ENCODE peak calls at places on chromosomes 4 and X, in ten cellular contexts. B is tibial nerve, I is HL-60, P is MM.1S, M is left ventricle myocardium inferior, F is fibroblast of mammary gland, T is left lung, G is B cell, Z is foreskin keratinocyte, S is ovary. H is an unnamed sample.

GRCh38 chrX:155880586-155881157 is 473 bp upstream of the VAMP7 start:
- DNase-seq in B (no peak), I (no peak), P (no peak), M (no peak), F (no peak), T (no peak), G (no peak), Z (no peak), S (no peak), H (no peak)

GRCh38 chr4:156293657-156294297 is 340.1 kb upstream of the CTSO start:
- DNase-seq in B (no peak), I (no peak), P (no peak), M (no peak), F (peak), T (no peak), G (no peak), Z (peak), S (no peak), H (peak)

GRCh38 chr4:134201216-134202098 is at the start of gene PABPC4L:
- DNase-seq in B (no peak), I (no peak), P (no peak), M (peak), F (peak), T (peak), G (no peak), Z (peak), S (peak), H (peak)

GRCh38 chr4:40401646-40402045 is 66.5 kb downstream of the CHRNA9 start:
- DNase-seq in B (no peak), I (no peak), P (no peak), M (no peak), F (peak), T (no peak), G (no peak), Z (no peak), S (no peak), H (no peak)

GRCh38 chrX:139596068-139596467 is 65.5 kb downstream of the F9 start:
- DNase-seq in B (no peak), I (no peak), P (no peak), M (no peak), F (no peak), T (no peak), G (no peak), Z (no peak), S (no peak), H (no peak)

GRCh38 chr4:190020790-190021717 is 6.0 kb downstream of the FRG2 start:
- DNase-seq in B (no peak), I (no peak), P (no peak), M (no peak), F (peak), T (peak), G (peak), Z (peak), S (no peak), H (peak)

GRCh38 chrX:50211510-50211909 is 6.9 kb downstream of the CCNB3 start:
- DNase-seq in B (no peak), I (peak), P (no peak), M (no peak), F (peak), T (no peak), G (no peak), Z (no peak), S (no peak), H (peak)

GRCh38 chr4:76310683-76311082 is 4.2 kb downstream of the STBD1 start:
- DNase-seq in B (no peak), I (no peak), P (no peak), M (no peak), F (no peak), T (no peak), G (no peak), Z (no peak), S (no peak), H (no peak)

GRCh38 chr4:95159384-95159783 is 389.4 kb downstream of the UNC5C start:
- DNase-seq in B (no peak), I (no peak), P (no peak), M (no peak), F (no peak), T (no peak), G (no peak), Z (no peak), S (no peak), H (no peak)

GRCh38 chrX:16125520-16126149 is 2.3 kb downstream of the GRPR start:
- DNase-seq in B (no peak), I (no peak), P (peak), M (no peak), F (no peak), T (no peak), G (no peak), Z (no peak), S (no peak), H (no peak)

GRCh38 chr4:96913437-96914075 is 1073.7 kb downstream of the PDHA2 start:
- DNase-seq in B (no peak), I (no peak), P (no peak), M (no peak), F (no peak), T (no peak), G (no peak), Z (peak), S (no peak), H (peak)

GRCh38 chr4:185867770-185868169 is 55.8 kb upstream of the SORBS2 start:
- DNase-seq in B (no peak), I (no peak), P (no peak), M (no peak), F (no peak), T (no peak), G (no peak), Z (no peak), S (no peak), H (no peak)

GRCh38 chr4:185874516-185875230 is 62.7 kb upstream of the SORBS2 start:
- DNase-seq in B (no peak), I (no peak), P (no peak), M (no peak), F (peak), T (no peak), G (no peak), Z (peak), S (no peak), H (peak)

GRCh38 chr4:185870437-185870836 is 58.4 kb upstream of the SORBS2 start:
- DNase-seq in B (no peak), I (no peak), P (no peak), M (peak), F (no peak), T (no peak), G (no peak), Z (no peak), S (no peak), H (no peak)

GRCh38 chr4:185868983-185869938 is 57.3 kb upstream of the SORBS2 start:
- DNase-seq in B (no peak), I (no peak), P (no peak), M (no peak), F (no peak), T (no peak), G (no peak), Z (peak), S (no peak), H (peak)

GRCh38 chr4:185872747-185873380 is 60.9 kb upstream of the SORBS2 start:
- DNase-seq in B (no peak), I (no peak), P (no peak), M (no peak), F (peak), T (no peak), G (no peak), Z (no peak), S (no peak), H (peak)
- TF ChIP-seq CTCF in B (no peak), I (no peak), P (no peak), M (no peak), F (no peak), T (no peak), G (no peak), Z (no peak), S (no peak), H (no peak)

GRCh38 chr4:39044364-39044946 is 12.2 kb upstream of the TMEM156 start:
- DNase-seq in B (peak), I (peak), P (peak), M (peak), F (peak), T (peak), G (peak), Z (peak), S (peak), H (peak)
- TF ChIP-seq CTCF in B (no peak), I (no peak), P (peak), M (no peak), F (no peak), T (no peak), G (no peak), Z (peak), S (no peak), H (no peak)

GRCh38 chrX:111652719-111653118 is 28.3 kb upstream of the ALG13 start:
- DNase-seq in B (no peak), I (peak), P (no peak), M (no peak), F (peak), T (no peak), G (no peak), Z (no peak), S (no peak), H (peak)
- TF ChIP-seq CTCF in B (no peak), I (no peak), P (no peak), M (no peak), F (no peak), T (no peak), G (no peak), Z (peak), S (no peak), H (peak)

GRCh38 chrX:107775734-107776511 is at the start of gene TSC22D3:
- DNase-seq in B (peak), I (peak), P (peak), M (peak), F (peak), T (peak), G (peak), Z (peak), S (peak), H (peak)
- TF ChIP-seq CTCF in B (peak), I (no peak), P (no peak), M (peak), F (no peak), T (no peak), G (no peak), Z (peak), S (peak), H (no peak)

GRCh38 chrX:108699368-108699767 is 37.0 kb downstream of the IRS4 start:
- DNase-seq in B (no peak), I (no peak), P (peak), M (no peak), F (peak), T (no peak), G (no peak), Z (peak), S (no peak), H (peak)
- TF ChIP-seq CTCF in B (no peak), I (no peak), P (peak), M (peak), F (peak), T (peak), G (no peak), Z (peak), S (peak), H (peak)

DNA sequence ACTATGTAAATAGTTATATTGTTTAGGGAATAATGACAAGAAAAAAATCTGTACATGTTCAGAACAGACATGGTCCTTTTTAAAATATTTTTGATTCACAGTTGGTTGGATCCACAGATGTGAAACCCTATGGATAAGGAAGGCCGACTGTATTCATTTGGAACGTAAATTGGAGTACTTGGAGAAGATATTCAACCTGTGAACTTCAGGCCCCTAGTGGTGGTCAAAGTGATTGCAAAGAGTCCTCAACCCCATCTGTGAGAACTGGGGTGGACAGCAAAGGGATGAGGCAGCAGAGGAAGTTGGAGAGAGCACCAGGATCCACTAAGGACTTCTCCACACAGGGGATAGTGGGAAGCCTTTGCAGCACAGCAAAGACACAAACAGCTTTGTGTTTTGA is 6.2 kb upstream of the CXCL13 start:
- DNase-seq in B (no peak), I (peak), P (peak), M (no peak), F (peak), T (no peak), G (no peak), Z (no peak), S (no peak), H (peak)
- TF ChIP-seq CTCF in B (peak), I (peak), P (peak), M (peak), F (peak), T (peak), G (peak), Z (peak), S (no peak), H (peak)

GRCh38 chr4:152590179-152591031 is 54.5 kb upstream of the FBXW7 start:
- DNase-seq in B (no peak), I (no peak), P (no peak), M (no peak), F (peak), T (no peak), G (no peak), Z (peak), S (no peak), H (peak)
- TF ChIP-seq CTCF in B (no peak), I (no peak), P (no peak), M (no peak), F (no peak), T (no peak), G (no peak), Z (peak), S (no peak), H (no peak)

DNA sequence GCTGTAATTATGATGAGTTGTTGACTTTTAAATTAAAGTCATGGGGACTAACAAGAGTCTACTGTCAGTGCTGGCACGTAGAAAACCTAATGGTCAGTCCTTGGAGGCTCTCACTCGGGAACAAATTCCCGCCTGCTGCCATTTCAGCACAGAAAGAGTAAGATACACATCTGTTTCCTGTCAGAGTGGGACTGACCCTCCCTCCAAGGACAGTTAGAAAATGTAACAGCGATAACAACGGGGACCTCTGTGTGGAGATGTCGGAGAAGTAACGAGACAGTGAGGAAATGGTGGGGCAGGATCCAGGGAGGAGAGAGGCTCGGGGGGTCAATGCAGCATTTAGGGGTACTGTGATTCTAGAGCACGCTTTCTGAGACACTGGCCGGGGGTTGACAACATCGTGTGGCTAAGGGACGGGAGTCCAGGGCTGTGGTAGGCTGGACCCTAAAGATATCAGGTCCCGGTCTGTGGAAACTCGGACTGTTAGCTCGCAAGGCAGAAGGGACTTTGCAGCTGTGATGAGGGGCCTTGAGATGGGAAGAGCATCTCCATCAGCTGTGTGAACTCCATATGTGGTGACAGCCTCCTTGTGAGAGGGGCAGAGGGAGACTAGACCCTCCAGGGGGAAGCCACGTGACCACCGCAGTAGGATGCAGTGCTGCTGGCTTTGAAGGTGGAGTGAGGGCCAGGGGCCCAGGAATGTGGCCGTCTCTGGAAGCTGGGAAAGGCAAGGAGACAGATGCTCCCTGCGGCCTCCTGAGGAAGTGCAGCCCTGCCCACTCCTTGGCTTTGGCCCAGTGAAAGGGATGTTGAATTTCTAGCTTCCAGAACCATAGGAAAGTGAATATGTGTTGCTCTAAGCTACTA is 35.8 kb upstream of the SORCS2 start:
- DNase-seq in B (peak), I (no peak), P (no peak), M (peak), F (peak), T (peak), G (no peak), Z (no peak), S (peak), H (no peak)
- TF ChIP-seq CTCF in B (peak), I (no peak), P (peak), M (peak), F (peak), T (peak), G (no peak), Z (peak), S (peak), H (no peak)

GRCh38 chrX:54695816-54696487 is 102.1 kb downstream of the ITIH6 start:
- DNase-seq in B (no peak), I (no peak), P (peak), M (no peak), F (peak), T (no peak), G (peak), Z (peak), S (no peak), H (no peak)

DNA sequence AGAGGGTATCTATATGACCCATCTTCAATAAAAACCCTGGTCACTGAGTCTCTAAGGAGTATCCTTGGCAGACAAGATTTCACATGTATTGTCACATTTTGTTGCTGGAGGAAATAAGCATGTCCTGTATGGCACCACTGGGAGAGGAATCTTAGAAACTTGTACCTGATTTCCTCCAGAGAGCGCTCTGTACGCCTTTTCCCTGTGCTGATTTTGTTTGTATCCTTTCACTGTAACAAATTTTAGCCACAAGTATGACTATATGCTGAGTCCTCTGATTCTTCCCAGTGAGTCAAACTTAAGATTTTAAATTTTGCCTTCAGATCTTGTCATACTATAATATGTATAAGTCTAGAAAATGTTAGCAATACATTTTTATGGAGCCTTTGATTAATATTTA is 102.8 kb downstream of the ITIH6 start:
- DNase-seq in B (no peak), I (no peak), P (no peak), M (no peak), F (peak), T (no peak), G (no peak), Z (peak), S (no peak), H (no peak)
- TF ChIP-seq CTCF in B (no peak), I (no peak), P (no peak), M (no peak), F (no peak), T (no peak), G (no peak), Z (peak), S (no peak), H (no peak)